ENCODE peak calls at places on chromosomes 11 and 22, in seven cellular contexts. H, J, F, K, O, Y and T are unnamed samples. For H4K20me1, the result is how much of the 10 kb centered on the place peaks cover.

GRCh38 chr11:118417801-118418200 is 16.4 kb downstream of the ATP5MG start:
- DNase-seq in H (no peak), F (no peak), Y (no peak), J (no peak), K (no peak), O (no peak), T (no peak)

GRCh38 chr11:3885855-3886254 is 30.4 kb downstream of the STIM1 start:
- DNase-seq in F (no peak), K (no peak), J (peak), H (no peak), Y (no peak), O (no peak), T (no peak)

GRCh38 chr11:45250035-45250693 is 36.0 kb downstream of the SYT13 start:
- DNase-seq in J (no peak), O (no peak), Y (no peak), F (no peak), K (peak), H (no peak), T (no peak)

GRCh38 chr11:85651118-85651517 is 3.4 kb downstream of the TMEM126A start:
- DNase-seq in Y (no peak), J (no peak), K (no peak), O (no peak), H (no peak), F (no peak), T (no peak)

GRCh38 chr11:76689313-76689712 is 18.8 kb upstream of the LRRC32 start:
- DNase-seq in K (no peak), O (no peak), F (no peak), J (no peak), H (peak), Y (no peak), T (no peak)

GRCh38 chr11:28383471-28383870 is 275.3 kb downstream of the METTL15 start:
- DNase-seq in F (no peak), O (no peak), J (no peak), H (no peak), K (no peak), Y (no peak), T (peak)

GRCh38 chr11:8309311-8309710 is 45.6 kb upstream of the LMO1 start:
- DNase-seq in Y (no peak), J (no peak), H (no peak), K (no peak), F (no peak), O (no peak), T (no peak)

GRCh38 chr22:48938741-48939140 is 888.9 kb downstream of the BRD1 start:
- DNase-seq in K (no peak), Y (no peak), H (no peak), O (no peak), F (no peak), J (no peak), T (no peak)

GRCh38 chr22:30127749-30128166 is 47.5 kb downstream of the HORMAD2 start:
- DNase-seq in F (no peak), H (no peak), Y (no peak), K (no peak), J (no peak), O (no peak), T (peak)

GRCh38 chr11:662689-663274 is 25.7 kb downstream of the DRD4 start:
- DNase-seq in O (no peak), J (peak), F (peak), H (peak), Y (peak), K (no peak), T (peak)

GRCh38 chr11:16191852-16192240 is 164.5 kb downstream of the SOX6 start:
- DNase-seq in H (no peak), K (no peak), Y (no peak), O (no peak), F (peak), J (no peak), T (no peak)

GRCh38 chr11:68300076-68300830 is 12.1 kb upstream of the LRP5 start:
- DNase-seq in Y (no peak), K (no peak), F (no peak), O (no peak), J (no peak), H (no peak), T (no peak)

GRCh38 chr11:1194231-1194976 is 28.5 kb upstream of the MUC5B start:
- DNase-seq in J (no peak), Y (no peak), F (peak), O (no peak), H (no peak), K (no peak), T (no peak)

GRCh38 chr11:8545698-8546366 is 48.2 kb downstream of the STK33 start:
- DNase-seq in K (no peak), J (no peak), Y (peak), O (no peak), H (no peak), F (no peak), T (no peak)

GRCh38 chr11:23391031-23391430 is 530.8 kb upstream of the CCDC179 start:
- DNase-seq in K (no peak), F (no peak), O (no peak), Y (no peak), H (no peak), J (no peak), T (no peak)

GRCh38 chr22:30305519-30305905 is 16.2 kb upstream of the CASTOR1 start:
- DNase-seq in H (no peak), F (no peak), J (no peak), O (no peak), K (peak), Y (no peak), T (no peak)

DNA sequence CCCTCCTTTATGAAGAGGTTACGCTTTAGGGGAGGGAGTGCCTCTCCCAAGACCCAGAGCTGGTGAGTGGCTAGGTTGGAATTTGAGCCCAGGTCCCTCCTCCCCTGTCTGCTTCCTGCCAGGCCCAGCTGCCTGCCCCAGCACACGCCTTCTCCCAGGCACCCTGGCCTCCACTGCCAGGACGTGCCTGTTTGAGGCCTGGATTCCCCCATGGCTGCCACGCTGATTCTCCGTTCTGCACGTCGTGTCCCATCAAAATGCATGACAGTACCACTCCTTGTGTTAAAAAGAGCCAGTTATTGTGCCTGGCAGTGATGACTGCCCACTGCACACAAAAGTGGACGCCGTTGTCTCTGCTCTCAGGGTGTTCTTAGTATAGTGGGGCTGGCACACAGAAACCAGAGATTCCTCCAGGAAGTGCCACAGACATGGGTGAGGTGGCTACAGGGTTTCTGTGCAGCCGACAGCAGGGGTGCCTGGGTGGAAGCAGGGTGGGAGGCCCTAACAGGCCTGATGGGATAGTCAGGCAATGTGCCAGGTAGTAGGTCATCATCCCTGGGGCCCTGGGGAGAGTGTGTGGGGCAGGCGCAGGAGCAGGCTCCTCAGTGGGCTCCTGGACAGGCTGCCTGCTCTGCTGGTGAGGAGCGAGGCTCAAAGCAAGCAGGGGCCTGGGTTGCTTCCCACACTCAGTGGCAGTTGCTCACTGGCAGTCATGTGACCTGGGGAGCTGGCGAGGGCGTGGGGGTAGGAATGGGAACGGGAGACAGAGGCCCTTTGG is 24.2 kb downstream of the MED15 start:
- DNase-seq in H (no peak), K (no peak), Y (peak), J (peak), F (peak), O (no peak), T (peak)
- TF ChIP-seq RAD21 in H (no peak), K (no peak), Y (no peak), J (no peak), F (no peak), O (no peak), T (peak)

GRCh38 chr22:24962835-24963234 is 10.3 kb downstream of the KIAA1671 start:
- DNase-seq in J (no peak), H (no peak), F (no peak), O (no peak), Y (no peak), K (no peak), T (no peak)
- H4K20me1 ChIP-seq in J (under half), H (under half), F (under half), O (under half), Y (under half), K (under half), T (under half)

DNA sequence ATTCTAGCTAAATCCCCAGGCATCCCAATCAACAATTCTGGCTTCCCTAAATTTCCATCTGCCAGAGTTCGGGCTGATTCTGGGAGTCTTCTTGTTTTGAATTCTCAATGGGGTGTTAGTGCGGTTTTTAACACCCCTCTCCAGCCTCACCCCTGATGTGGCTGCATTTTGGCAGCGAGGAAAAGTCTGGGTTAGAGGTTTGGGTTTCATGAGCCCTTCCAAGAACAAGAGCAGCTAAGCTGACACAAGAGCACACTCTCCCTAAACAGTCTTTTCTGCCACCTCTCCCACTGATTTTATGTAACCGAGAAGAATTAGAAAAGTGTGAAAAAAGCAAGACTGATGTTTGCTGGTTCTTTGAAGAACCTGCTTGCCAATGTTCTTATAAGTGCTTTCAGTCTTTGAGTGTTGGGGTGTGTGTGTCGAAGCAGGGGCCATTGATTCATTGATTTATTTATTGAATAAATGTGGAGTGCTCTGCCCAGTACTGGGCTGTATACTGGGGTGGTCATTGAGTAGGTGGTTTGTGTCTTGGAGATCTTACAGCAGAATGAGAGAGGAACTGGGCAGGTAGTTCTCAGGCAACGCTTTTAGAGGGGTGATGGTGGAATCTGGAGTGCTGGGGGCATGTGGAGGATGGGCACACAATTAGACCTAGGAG is 101.5 kb downstream of the TRAF6 start:
- DNase-seq in O (no peak), K (no peak), Y (no peak), J (no peak), H (no peak), F (no peak), T (no peak)
- TF ChIP-seq CTCF in O (no peak), K (no peak), Y (no peak), J (no peak), H (no peak), F (no peak), T (no peak)

GRCh38 chr11:65496304-65497140 is 2.3 kb upstream of the MALAT1 start:
- DNase-seq in K (no peak), F (no peak), J (no peak), H (no peak), O (no peak), Y (no peak), T (peak)
- TF ChIP-seq RAD21 in K (no peak), F (peak), J (no peak), H (no peak), O (no peak), Y (no peak), T (no peak)